ENCODE peak calls at places on chromosomes 16 and 17, in nine cellular contexts. C, V, D, Z, O, W, L, U and Q are unnamed samples.

GRCh38 chr17:73304971-73305786 is 6.6 kb downstream of the CDC42EP4 start:
- DNase-seq in O (no peak), Z (no peak), D (no peak), U (peak), V (no peak), W (peak), C (peak), L (peak), Q (no peak)

GRCh38 chr16:71205482-71206131 is 24.9 kb downstream of the HYDIN start:
- DNase-seq in C (no peak), L (no peak), D (no peak), U (no peak), O (no peak), W (no peak), V (peak), Z (no peak), Q (no peak)

GRCh38 chr17:73452056-73452455 is 140.3 kb upstream of the CDC42EP4 start:
- DNase-seq in D (no peak), O (no peak), C (no peak), L (no peak), Z (no peak), U (no peak), V (no peak), W (no peak), Q (no peak)

GRCh38 chr17:63364387-63364786 is 81.7 kb downstream of the CYB561 start:
- DNase-seq in L (no peak), D (no peak), C (peak), O (no peak), Z (no peak), U (peak), W (no peak), V (no peak), Q (peak)

GRCh38 chr17:30343741-30344140 is 9.9 kb upstream of the TMIGD1 start:
- DNase-seq in C (no peak), V (no peak), L (no peak), W (no peak), O (no peak), Z (no peak), U (no peak), D (no peak), Q (no peak)

GRCh38 chr16:77636615-77637014 is 85.7 kb upstream of the NUDT7 start:
- DNase-seq in W (no peak), L (no peak), Z (no peak), V (no peak), O (no peak), C (no peak), D (no peak), U (no peak), Q (no peak)

GRCh38 chr16:19837331-19837943 is 47.2 kb downstream of the GPRC5B start:
- DNase-seq in C (no peak), U (no peak), W (no peak), D (no peak), Z (no peak), L (no peak), O (no peak), V (no peak), Q (no peak)

GRCh38 chr16:23061669-23062068 is 87.6 kb downstream of the USP31 start:
- DNase-seq in D (no peak), L (no peak), Z (no peak), W (no peak), V (no peak), C (no peak), O (no peak), U (peak), Q (no peak)

GRCh38 chr16:929227-929669 is 41.5 kb downstream of the LMF1 start:
- DNase-seq in L (no peak), U (no peak), O (no peak), Z (no peak), W (no peak), C (no peak), V (peak), D (no peak), Q (no peak)